ENCODE peak calls at places on chromosome 2, in nine cellular contexts. A is B cell, E is psoas muscle, N is H9, Q is MCF 10A, D is foreskin fibroblast, X is IMR-90, M is Calu3, V is MM.1S. P is an unnamed sample.

GRCh38 chr2:54658548-54659207 is 64.8 kb upstream of the EML6 start:
- DNase-seq in A (no peak), E (no peak), N (no peak), Q (no peak), D (peak; percentile 30), X (peak; percentile 67), M (no peak), V (no peak), P (no peak)

GRCh38 chr2:8456149-8457091 is 225.4 kb upstream of the ID2 start:
- DNase-seq in A (no peak), E (no peak), N (no peak), Q (no peak), D (no peak), X (no peak), M (no peak), V (peak; percentile 95), P (no peak)

GRCh38 chr2:217805679-217806479 is 196.9 kb downstream of the TNS1 start:
- DNase-seq in A (no peak), E (no peak), N (no peak), Q (no peak), D (no peak), X (no peak), M (no peak), V (no peak), P (no peak)

GRCh38 chr2:2561346-2562095 is 230.4 kb upstream of the MYT1L start:
- DNase-seq in A (no peak), E (no peak), N (no peak), Q (no peak), D (no peak), X (no peak), M (no peak), V (no peak), P (no peak)

GRCh38 chr2:19099181-19099580 is 259.2 kb downstream of the OSR1 start:
- DNase-seq in A (no peak), E (no peak), N (no peak), Q (no peak), D (no peak), X (no peak), M (no peak), V (no peak), P (no peak)

GRCh38 chr2:96116879-96117533 is 635 bp upstream of the ADRA2B start:
- DNase-seq in A (peak; percentile 85), E (peak; percentile 55), N (peak; percentile 62), Q (peak; percentile 38), D (peak; percentile 73), X (peak; percentile 3), M (peak; percentile 80), V (peak; percentile 53), P (no peak)

GRCh38 chr2:132478669-132479068 is 62.1 kb downstream of the GPR39 start:
- DNase-seq in A (no peak), E (no peak), N (no peak), Q (no peak), D (no peak), X (no peak), M (no peak), V (no peak), P (no peak)

GRCh38 chr2:146940016-146940685 is 904.7 kb upstream of the ACVR2A start:
- DNase-seq in A (no peak), E (no peak), N (no peak), Q (no peak), D (peak; percentile 58), X (no peak), M (no peak), V (no peak), P (no peak)

GRCh38 chr2:241879326-241879725 is 9.8 kb downstream of the RTP5 start:
- DNase-seq in A (no peak), E (peak; percentile 16), N (no peak), Q (no peak), D (no peak), X (no peak), M (no peak), V (no peak), P (no peak)

GRCh38 chr2:5668682-5669267 is 23.4 kb upstream of the SOX11 start:
- DNase-seq in A (no peak), E (no peak), N (no peak), Q (no peak), D (no peak), X (no peak), M (no peak), V (no peak), P (no peak)

GRCh38 chr2:5673861-5674240 is 18.3 kb upstream of the SOX11 start:
- DNase-seq in A (no peak), E (no peak), N (no peak), Q (no peak), D (peak; percentile 10), X (peak; percentile 50), M (no peak), V (no peak), P (no peak)

GRCh38 chr2:5677133-5677532 is 15.1 kb upstream of the SOX11 start:
- DNase-seq in A (no peak), E (no peak), N (no peak), Q (no peak), D (no peak), X (no peak), M (no peak), V (no peak), P (no peak)

GRCh38 chr2:5672749-5673147 is 19.4 kb upstream of the SOX11 start:
- DNase-seq in A (no peak), E (no peak), N (no peak), Q (no peak), D (no peak), X (no peak), M (no peak), V (no peak), P (no peak)

DNA sequence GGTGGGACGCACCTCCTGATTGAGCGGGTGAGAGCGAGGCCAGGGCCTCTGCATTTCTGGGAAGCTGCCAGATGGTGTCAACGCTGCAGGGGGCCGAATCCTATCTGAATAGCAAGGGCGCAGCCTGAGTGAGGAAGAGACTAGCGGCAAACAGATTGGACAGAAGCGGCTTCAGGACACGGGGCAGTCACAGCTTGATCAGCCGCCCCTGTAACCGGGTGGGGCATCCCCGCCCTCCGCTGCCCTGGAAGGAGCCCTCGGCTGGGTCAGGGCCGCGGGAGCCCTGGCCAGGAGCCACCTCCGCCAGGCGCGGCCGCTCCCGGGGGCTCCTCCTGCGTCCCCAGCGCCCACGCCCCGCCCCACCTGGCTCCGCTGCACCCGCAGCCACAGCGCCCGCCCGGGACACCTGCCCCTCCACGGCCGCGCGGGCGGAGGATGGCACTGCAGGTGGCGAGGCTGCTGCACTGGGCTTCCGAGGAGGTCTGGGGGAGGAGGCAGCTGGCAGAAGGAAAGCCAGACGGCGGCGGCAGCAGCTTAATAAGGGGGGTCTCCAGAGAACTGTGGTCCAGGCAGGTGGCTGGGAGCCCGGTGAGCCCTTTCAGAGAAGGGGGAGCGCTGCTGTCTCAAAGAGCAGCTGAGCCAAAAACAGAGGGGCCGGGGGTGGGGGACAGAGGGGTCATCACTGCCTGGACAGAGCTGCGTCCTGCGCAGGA is 18.9 kb upstream of the SOX11 start:
- DNase-seq in A (no peak), E (no peak), N (peak; percentile 58), Q (no peak), D (no peak), X (no peak), M (no peak), V (peak; percentile 21), P (no peak)
- TF ChIP-seq CTCF in A (no peak), E (no peak), N (no peak), Q (no peak), D (no peak), X (no peak), M (no peak), V (no peak), P (no peak)

GRCh38 chr2:64654993-64655666 is 1.4 kb upstream of the SERTAD2 start:
- DNase-seq in A (no peak), E (no peak), N (no peak), Q (no peak), D (peak; percentile 64), X (no peak), M (peak; percentile 20), V (peak; percentile 62), P (no peak)
- TF ChIP-seq CTCF in A (peak; percentile 10), E (no peak), N (peak; percentile 47), Q (peak; percentile 14), D (peak; percentile 29), X (peak; percentile 26), M (no peak), V (peak; percentile 45), P (peak; percentile 49)

GRCh38 chr2:119216994-119217393 is 6.6 kb upstream of the STEAP3 start:
- DNase-seq in A (no peak), E (no peak), N (no peak), Q (peak; percentile 70), D (no peak), X (no peak), M (no peak), V (no peak), P (no peak)

GRCh38 chr2:119219873-119220272 is 3.8 kb upstream of the STEAP3 start:
- DNase-seq in A (no peak), E (no peak), N (no peak), Q (no peak), D (peak; percentile 41), X (peak; percentile 62), M (no peak), V (no peak), P (no peak)

GRCh38 chr2:119220720-119221301 is 2.8 kb upstream of the STEAP3 start:
- DNase-seq in A (no peak), E (no peak), N (no peak), Q (no peak), D (no peak), X (no peak), M (no peak), V (no peak), P (no peak)

GRCh38 chr2:119221609-119222008 is 2.0 kb upstream of the STEAP3 start:
- DNase-seq in A (no peak), E (no peak), N (no peak), Q (no peak), D (no peak), X (no peak), M (no peak), V (no peak), P (no peak)

DNA sequence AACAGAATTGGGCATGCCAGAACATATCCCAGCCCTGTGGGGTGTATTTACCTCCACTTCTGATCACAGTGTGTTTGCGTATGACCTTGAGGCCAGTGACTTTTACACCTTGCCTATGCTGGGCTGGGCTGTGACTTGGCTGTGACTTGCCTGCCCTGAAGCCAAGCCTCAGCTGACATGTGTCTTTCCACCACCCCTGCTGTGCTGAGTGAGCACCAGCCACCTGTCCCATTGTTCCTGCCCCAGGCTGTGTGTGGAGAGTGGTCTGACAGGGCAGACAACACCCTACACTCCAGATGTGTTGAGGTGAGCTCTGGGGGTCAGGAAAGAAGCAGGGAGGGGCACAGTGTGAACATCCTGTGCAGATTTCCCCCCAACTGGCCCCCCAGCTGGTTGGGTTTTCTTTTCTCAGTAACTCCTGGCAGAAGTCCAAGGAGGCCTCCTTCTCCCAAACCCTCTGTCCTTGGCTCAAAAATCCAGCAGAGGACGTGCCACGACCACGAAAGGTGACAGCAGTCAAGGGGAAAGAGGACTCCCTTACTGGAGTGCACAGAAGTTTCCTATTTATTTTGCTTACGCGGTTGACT is 5.1 kb upstream of the STEAP3 start:
- DNase-seq in A (no peak), E (no peak), N (peak; percentile 77), Q (peak; percentile 87), D (peak; percentile 80), X (peak; percentile 74), M (peak; percentile 30), V (no peak), P (no peak)
- TF ChIP-seq CTCF in A (no peak), E (peak; percentile 46), N (peak; percentile 61), Q (peak; percentile 54), D (peak; percentile 53), X (peak; percentile 75), M (no peak), V (no peak), P (no peak)

DNA sequence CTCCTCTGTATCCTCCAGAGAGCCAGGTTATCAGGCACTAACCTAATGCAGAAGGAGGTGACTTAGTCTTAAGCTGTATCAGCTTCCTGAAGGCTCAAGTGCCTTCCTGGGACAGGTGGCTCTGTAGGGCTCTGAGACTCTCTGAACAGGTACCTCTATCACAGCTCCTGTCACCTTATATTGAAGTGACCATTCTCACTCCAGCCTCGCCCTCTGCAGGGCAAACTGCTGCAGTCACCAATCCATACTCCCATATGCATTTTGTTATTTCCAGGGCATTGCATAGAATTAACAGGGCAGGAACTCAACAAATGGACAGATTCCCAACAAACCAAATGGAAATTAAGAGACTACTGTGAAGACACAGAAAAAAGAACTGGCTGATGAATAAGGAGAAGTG is 203.0 kb upstream of the REV1 start:
- DNase-seq in A (no peak), E (no peak), N (peak; percentile 39), Q (no peak), D (no peak), X (no peak), M (no peak), V (no peak), P (no peak)
- TF ChIP-seq CTCF in A (no peak), E (no peak), N (peak; percentile 56), Q (no peak), D (no peak), X (no peak), M (no peak), V (no peak), P (peak; percentile 21)